ENCODE peak calls at places on chromosomes 1 and 21, in six cellular contexts. O is kidney tubule cell; I is left kidney; D is activated CD4-positive, alpha-beta T cell treated with anti-CD3 and anti-CD28 coated beads, Interleukin-2, amount 10 ng/mL, durations not matched to agents 7 days and 5 days; R is cardiac septum; P is lung. X is an unnamed sample.

GRCh38 chr1:178417858-178418257 is 78.9 kb downstream of the CLEC20A start:
- DNase-seq in O (peak; percentile 86), I (no peak), P (no peak), D (no peak), R (no peak), X (no peak)

GRCh38 chr1:233714631-233715217 is 100.8 kb downstream of the KCNK1 start:
- DNase-seq in R (no peak), P (no peak), O (no peak), D (no peak), I (peak; percentile 22), X (no peak)

GRCh38 chr1:153956997-153957715 is 1.3 kb downstream of the CRTC2 start:
- DNase-seq in O (no peak), I (no peak), D (no peak), P (no peak), R (no peak), X (no peak)

GRCh38 chr1:19525607-19526545 is 40.5 kb upstream of the CAPZB start:
- DNase-seq in R (no peak), D (no peak), O (no peak), I (no peak), P (no peak), X (no peak)

GRCh38 chr1:53107570-53108322 is 34.7 kb downstream of the SLC1A7 start:
- DNase-seq in D (no peak), O (no peak), I (no peak), P (no peak), R (no peak), X (no peak)

GRCh38 chr1:154750681-154751665 is 119.1 kb downstream of the KCNN3 start:
- DNase-seq in I (peak; percentile 47), P (no peak), O (no peak), R (no peak), D (no peak), X (no peak)

GRCh38 chr1:172347416-172347815 is 73.1 kb upstream of the C1orf105 start:
- DNase-seq in P (no peak), O (no peak), I (no peak), D (no peak), R (no peak), X (no peak)

GRCh38 chr1:201570886-201571624 is 32.1 kb downstream of the NAV1 start:
- DNase-seq in P (no peak), R (peak; percentile 75), D (no peak), I (peak; percentile 55), O (no peak), X (no peak)

GRCh38 chr1:147809236-147809635 is 48.8 kb upstream of the GJA5 start:
- DNase-seq in I (no peak), O (no peak), D (no peak), R (no peak), P (no peak), X (no peak)

GRCh38 chr1:6727535-6727934 is 25.9 kb upstream of the DNAJC11 start:
- DNase-seq in O (peak; percentile 66), P (peak; percentile 38), D (peak; percentile 59), I (peak; percentile 76), R (no peak), X (no peak)

GRCh38 chr21:44487831-44488230 is 32.5 kb downstream of the LRRC3 start:
- DNase-seq in I (no peak), O (peak; percentile 13), P (no peak), D (peak; percentile 62), R (no peak), X (no peak)

GRCh38 chr1:84217239-84217638 is 73.2 kb downstream of the PRKACB start:
- DNase-seq in R (no peak), D (no peak), I (no peak), P (no peak), O (no peak), X (no peak)

GRCh38 chr21:31537872-31538576 is 121.5 kb upstream of the SOD1 start:
- DNase-seq in D (peak; percentile 8), P (no peak), O (no peak), R (no peak), I (no peak), X (no peak)

GRCh38 chr1:236982380-236982779 is 21.9 kb downstream of the MT1HL1 start:
- DNase-seq in D (no peak), R (no peak), I (no peak), O (no peak), P (no peak), X (no peak)

GRCh38 chr1:160163612-160164011 is 12.2 kb downstream of the ATP1A4 start:
- DNase-seq in D (no peak), I (no peak), O (no peak), R (no peak), P (no peak), X (no peak)

GRCh38 chr1:186188004-186188539 is 187.0 kb downstream of the TPR start:
- DNase-seq in I (no peak), P (no peak), R (no peak), O (peak; percentile 94), D (no peak), X (no peak)

GRCh38 chr21:32312976-32313375 is 14.3 kb downstream of the MRAP start:
- DNase-seq in P (no peak), R (no peak), D (no peak), O (no peak), I (no peak), X (no peak)

GRCh38 chr1:93738075-93738622 is 56.5 kb upstream of the BCAR3 start:
- DNase-seq in R (no peak), O (peak; percentile 99), D (no peak), I (no peak), P (no peak), X (no peak)

GRCh38 chr1:53381790-53382401 is 54.0 kb upstream of the LRP8 start:
- DNase-seq in R (no peak), P (no peak), D (no peak), I (no peak), O (peak; percentile 78), X (no peak)

X was measured in right atrium auricular region.